ENCODE peak calls at places on chromosome 9, in four cellular contexts. W is psoas muscle, K is OCI-LY7, R is suprapubic skin. D is an unnamed sample. For H3K36me3, the result is how much of the 10 kb centered on the place peaks cover.

GRCh38 chr9:92506184-92506857 is 24.0 kb upstream of the ASPN start:
- DNase-seq in W (peak), R (peak), K (no peak), D (peak)

GRCh38 chr9:103037508-103038477 is 42.7 kb downstream of the CYLC2 start:
- DNase-seq in W (no peak), R (no peak), K (no peak), D (no peak)

GRCh38 chr9:123807241-123807640 is 122.7 kb downstream of the DENND1A start:
- DNase-seq in R (no peak), W (no peak), K (no peak), D (no peak)

GRCh38 chr9:136062657-136063439 is 32.2 kb downstream of the NACC2 start:
- DNase-seq in K (no peak), R (no peak), W (peak), D (no peak)

GRCh38 chr9:111516061-111516465 is 8.9 kb upstream of the ZNF483 start:
- DNase-seq in W (no peak), R (no peak), K (peak), D (no peak)

GRCh38 chr9:125963932-125964331 is 216.8 kb downstream of the PBX3 start:
- DNase-seq in W (no peak), R (no peak), K (no peak), D (no peak)

GRCh38 chr9:2299156-2299842 is 284.2 kb downstream of the SMARCA2 start:
- DNase-seq in R (no peak), K (no peak), W (no peak), D (no peak)

GRCh38 chr9:133148351-133149129 is 15.2 kb downstream of the GBGT1 start:
- DNase-seq in W (peak), K (peak), R (peak), D (no peak)

GRCh38 chr9:94149696-94150095 is 65.4 kb downstream of the PTPDC1 start:
- DNase-seq in W (no peak), K (peak), R (no peak), D (no peak)

GRCh38 chr9:134180786-134181647 is 16.7 kb upstream of the RNU6ATAC start:
- DNase-seq in W (peak), R (peak), K (no peak), D (no peak)

GRCh38 chr9:123191260-123191659 is 77.1 kb downstream of the STRBP start:
- DNase-seq in R (no peak), K (no peak), W (no peak), D (no peak)

GRCh38 chr9:16147726-16148125 is 594.9 kb downstream of the CCDC171 start:
- DNase-seq in W (no peak), K (no peak), R (no peak), D (no peak)

GRCh38 chr9:134295101-134295745 is 31.0 kb upstream of the RXRA start:
- DNase-seq in R (no peak), K (no peak), W (peak), D (no peak)

GRCh38 chr9:135815433-135816178 is 91.7 kb downstream of the CAMSAP1 start:
- DNase-seq in K (no peak), W (no peak), R (no peak), D (no peak)

GRCh38 chr9:135128035-135128670 is 40.7 kb downstream of the OLFM1 start:
- DNase-seq in W (no peak), K (no peak), R (no peak), D (no peak)

GRCh38 chr9:93630806-93631411 is 54.5 kb downstream of the PHF2 start:
- DNase-seq in R (no peak), W (no peak), K (no peak), D (no peak)

GRCh38 chr9:36871606-36872005 is 162.5 kb downstream of the PAX5 start:
- DNase-seq in W (no peak), K (no peak), R (no peak), D (no peak)

GRCh38 chr9:96140401-96141180 is 161.4 kb downstream of the HSD17B3 start:
- DNase-seq in R (no peak), K (no peak), W (no peak), D (no peak)

GRCh38 chr9:89215342-89215741 is 36.7 kb upstream of the SHC3 start:
- DNase-seq in W (no peak), R (no peak), K (no peak), D (no peak)

GRCh38 chr9:26947736-26948135 is 694 bp upstream of the PLAA start:
- DNase-seq in W (no peak), R (no peak), K (peak), D (no peak)

GRCh38 chr9:107971241-107971640 is 481.7 kb upstream of the KLF4 start:
- DNase-seq in K (no peak), W (no peak), R (no peak), D (no peak)

GRCh38 chr9:13971910-13972655 is 341.9 kb downstream of the NFIB start:
- DNase-seq in K (no peak), R (no peak), W (no peak), D (no peak)

GRCh38 chr9:124030969-124031451 is 19.4 kb downstream of the LHX2 start:
- DNase-seq in W (no peak), R (no peak), K (no peak), D (no peak)

GRCh38 chr9:125061391-125061790 is 81.9 kb downstream of the SCAI start:
- DNase-seq in W (no peak), K (no peak), R (no peak), D (no peak)

GRCh38 chr9:5557606-5558587 is 47.6 kb downstream of the PDCD1LG2 start:
- DNase-seq in W (peak), R (no peak), K (no peak), D (no peak)

GRCh38 chr9:91549177-91549576 is 125.5 kb upstream of the NFIL3 start:
- DNase-seq in R (no peak), K (no peak), W (no peak), D (no peak)

GRCh38 chr9:116450378-116451139 is 236.5 kb upstream of the TRIM32 start:
- DNase-seq in R (no peak), W (no peak), K (no peak), D (peak)

GRCh38 chr9:110382731-110383130 is 45.1 kb upstream of the TXNDC8 start:
- DNase-seq in K (no peak), W (no peak), R (no peak), D (no peak)

GRCh38 chr9:130846487-130847305 is 11.6 kb downstream of the ABL1 start:
- DNase-seq in R (peak), K (no peak), W (peak), D (no peak)

GRCh38 chr9:108083160-108083559 is 593.6 kb upstream of the KLF4 start:
- DNase-seq in R (no peak), K (no peak), W (no peak), D (no peak)

DNA sequence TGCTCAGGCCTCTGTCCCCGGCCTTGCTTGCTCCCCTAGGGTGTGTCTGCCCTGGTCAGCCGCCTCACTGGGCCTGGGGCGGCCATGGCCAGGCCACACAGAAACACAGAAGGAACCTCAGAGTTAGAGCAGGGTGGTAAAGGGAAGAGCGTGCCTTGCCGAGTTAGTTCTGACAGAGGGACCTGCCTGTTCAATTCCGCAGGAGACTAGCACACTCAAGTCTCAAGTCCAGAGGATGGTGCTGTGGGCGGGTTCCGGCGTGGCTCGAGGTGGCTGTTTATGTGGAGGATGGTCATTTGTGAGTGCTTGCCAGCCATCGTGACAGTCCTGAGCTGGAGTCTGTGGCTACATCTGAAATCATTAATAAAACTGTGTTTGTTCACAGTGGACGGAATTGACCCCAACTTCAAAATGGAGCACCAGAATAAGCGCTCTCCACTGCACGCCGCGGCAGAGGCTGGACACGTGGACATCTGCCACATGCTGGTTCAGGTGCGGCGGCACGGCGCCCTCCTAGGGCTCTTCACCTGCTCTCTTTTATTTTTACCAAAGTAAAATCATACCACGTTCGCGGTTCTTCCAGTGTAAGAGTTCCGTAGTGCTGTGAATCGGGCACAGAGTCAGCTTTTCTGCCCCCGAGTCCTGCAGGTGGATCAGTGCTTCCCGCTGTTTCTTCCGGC is 95.5 kb upstream of the CACNA1B start:
- DNase-seq in W (no peak), R (no peak), K (no peak), D (no peak)
- H3K36me3 ChIP-seq in W (half or more), R (half or more), K (half or more), D (under half)

GRCh38 chr9:87512321-87512720 is 14.7 kb downstream of the DAPK1 start:
- DNase-seq in K (no peak), W (no peak), R (no peak), D (no peak)
- TF ChIP-seq CTCF in K (no peak), W (no peak), R (no peak), D (no peak)

GRCh38 chr9:114238919-114239879 is 83.7 kb upstream of the ORM1 start:
- DNase-seq in W (no peak), K (peak), R (no peak), D (no peak)

GRCh38 chr9:114236391-114237138 is 81.2 kb downstream of the COL27A1 start:
- DNase-seq in R (no peak), K (no peak), W (no peak), D (no peak)

GRCh38 chr9:114238471-114238870 is 83.1 kb downstream of the COL27A1 start:
- DNase-seq in W (peak), R (no peak), K (no peak), D (peak)

GRCh38 chr9:114237781-114238180 is 82.4 kb downstream of the COL27A1 start:
- DNase-seq in R (no peak), K (no peak), W (no peak), D (no peak)

DNA sequence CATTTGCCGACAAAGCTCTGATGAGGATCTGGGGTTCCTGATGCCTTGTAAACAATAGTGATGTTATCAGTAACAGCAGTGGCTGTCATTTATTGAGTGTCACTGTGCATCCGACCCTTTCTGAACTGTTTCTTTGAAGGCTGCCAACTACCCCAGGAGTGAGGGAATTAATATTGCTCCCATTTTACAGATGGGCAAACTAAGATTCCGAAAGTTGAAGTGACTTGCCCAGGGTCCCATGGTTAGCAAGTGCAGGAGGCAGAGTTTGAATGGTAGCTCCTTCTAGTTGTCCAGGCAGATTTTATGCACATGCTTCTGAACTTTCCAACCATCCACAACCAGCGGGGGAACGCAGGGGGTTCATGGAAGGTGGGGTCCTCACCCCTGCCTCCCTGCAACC is 81.9 kb downstream of the COL27A1 start:
- DNase-seq in K (no peak), W (no peak), R (no peak), D (no peak)
- H3K36me3 ChIP-seq in K (under half), W (under half), R (under half), D (under half)

GRCh38 chr9:21995652-21996275 is 1.2 kb downstream of the CDKN2B-AS1 start:
- DNase-seq in R (peak), K (peak), W (peak), D (no peak)
- TF ChIP-seq CTCF in R (no peak), K (peak), W (no peak), D (no peak)

GRCh38 chr9:120861935-120862334 is 15.1 kb downstream of the PHF19 start:
- DNase-seq in W (no peak), K (no peak), R (no peak), D (no peak)

GRCh38 chr9:120862452-120862851 is 14.5 kb downstream of the PHF19 start:
- DNase-seq in R (no peak), W (no peak), K (no peak), D (no peak)

GRCh38 chr9:120866651-120867050 is 10.3 kb downstream of the PHF19 start:
- DNase-seq in R (no peak), K (no peak), W (no peak), D (no peak)

GRCh38 chr9:120864719-120865118 is 12.3 kb downstream of the PHF19 start:
- DNase-seq in R (no peak), K (no peak), W (no peak), D (no peak)

GRCh38 chr9:120863833-120864232 is 13.2 kb downstream of the PHF19 start:
- DNase-seq in K (no peak), W (no peak), R (no peak), D (no peak)
- H3K36me3 ChIP-seq in K (half or more), W (under half), R (half or more), D (half or more)

GRCh38 chr9:127724012-127724411 is 8.1 kb downstream of the TTC16 start:
- DNase-seq in R (no peak), W (no peak), K (no peak), D (no peak)

GRCh38 chr9:127723013-127723412 is 7.1 kb downstream of the TTC16 start:
- DNase-seq in R (no peak), K (no peak), W (no peak), D (no peak)

GRCh38 chr9:127722055-127722454 is 6.2 kb downstream of the TTC16 start:
- DNase-seq in R (no peak), W (no peak), K (no peak), D (no peak)

GRCh38 chr9:127721391-127721821 is 5.5 kb downstream of the TTC16 start:
- DNase-seq in R (no peak), W (no peak), K (no peak), D (no peak)

GRCh38 chr9:127723450-127723849 is 7.6 kb downstream of the TTC16 start:
- DNase-seq in K (no peak), W (no peak), R (no peak), D (no peak)
- TF ChIP-seq CTCF in K (no peak), W (no peak), R (no peak), D (no peak)

GRCh38 chr9:35552837-35553236 is 52.2 kb upstream of the TESK1 start:
- DNase-seq in R (no peak), W (no peak), K (no peak), D (no peak)
- H3K36me3 ChIP-seq in R (under half), W (under half), K (under half), D (under half)

GRCh38 chr9:90219548-90220118 is 423.0 kb downstream of the DIRAS2 start:
- DNase-seq in K (peak), W (no peak), R (no peak), D (no peak)
- TF ChIP-seq CTCF in K (peak), W (no peak), R (no peak), D (no peak)